ENCODE peak calls at places on chromosomes 11 and 22, in five cellular contexts. Y, L, N, W and A are unnamed samples.

GRCh38 chr11:119942021-119942420 is 195.9 kb downstream of the TRIM29 start:
- DNase-seq in Y (no peak), L (no peak), N (no peak), W (no peak), A (no peak)

GRCh38 chr11:101034076-101034475 is 95.5 kb downstream of the PGR start:
- DNase-seq in Y (no peak), L (no peak), N (no peak), W (peak), A (no peak)

GRCh38 chr22:31488988-31489617 is 539 bp downstream of the EIF4ENIF1 start:
- DNase-seq in Y (no peak), L (peak), N (peak), W (peak), A (no peak)

GRCh38 chr11:2084721-2085120 is 54.5 kb downstream of the IGF2 start:
- DNase-seq in Y (no peak), L (peak), N (no peak), W (no peak), A (no peak)

GRCh38 chr11:32817181-32817842 is 12.4 kb upstream of the PRRG4 start:
- DNase-seq in Y (no peak), L (no peak), N (no peak), W (no peak), A (no peak)

GRCh38 chr22:39528080-39528661 is 4.4 kb downstream of the RPS19BP1 start:
- DNase-seq in Y (no peak), L (peak), N (no peak), W (no peak), A (no peak)

GRCh38 chr22:20600137-20600673 is 92.8 kb downstream of the MED15 start:
- DNase-seq in Y (no peak), L (no peak), N (no peak), W (no peak), A (no peak)

GRCh38 chr11:61691378-61692156 is 11.4 kb downstream of the DAGLA start:
- DNase-seq in Y (no peak), L (no peak), N (no peak), W (no peak), A (no peak)

GRCh38 chr11:112511906-112512305 is 251.2 kb upstream of the PLET1 start:
- DNase-seq in Y (no peak), L (no peak), N (no peak), W (no peak), A (no peak)